ENCODE peak calls at places on chromosomes 7 and 10, in seven cellular contexts. G is H9, E is mammary epithelial cell, C is AG10803, U is foreskin fibroblast, Q is HL-60, A is right lobe of liver. X is an unnamed sample.

GRCh38 chr7:83469076-83469475 is 179.9 kb downstream of the SEMA3E start:
- DNase-seq in Q (no peak), U (peak; percentile 58), A (no peak), E (peak; percentile 57), C (peak; percentile 43), G (no peak), X (peak; percentile 73)

GRCh38 chr7:44313621-44314031 is 11.8 kb downstream of the CAMK2B start:
- DNase-seq in E (no peak), U (no peak), Q (no peak), G (no peak), C (no peak), A (peak; percentile 7), X (peak; percentile 67)

GRCh38 chr10:47024399-47025252 is 113.4 kb downstream of the PTPN20 start:
- DNase-seq in Q (peak; percentile 52), C (peak; percentile 41), U (peak; percentile 72), A (peak; percentile 68), E (peak; percentile 42), G (peak; percentile 85), X (peak; percentile 90)

GRCh38 chr7:105910172-105910571 is 33.8 kb upstream of the ATXN7L1 start:
- DNase-seq in Q (no peak), G (no peak), U (no peak), A (no peak), C (no peak), E (no peak), X (no peak)

GRCh38 chr10:102453502-102453901 is 2.2 kb upstream of the C10orf95 start:
- DNase-seq in G (no peak), U (no peak), Q (no peak), C (no peak), E (no peak), A (no peak), X (peak; percentile 60)

GRCh38 chr7:33601081-33601480 is 304.3 kb upstream of the BMPER start:
- DNase-seq in Q (no peak), E (no peak), U (no peak), G (no peak), A (no peak), C (no peak), X (no peak)

GRCh38 chr7:134450296-134451000 is 8.5 kb downstream of the AKR1B1 start:
- DNase-seq in C (no peak), Q (no peak), E (no peak), A (no peak), U (peak; percentile 75), G (no peak), X (no peak)

GRCh38 chr7:26199301-26200112 is 1.0 kb downstream of the HNRNPA2B1 start:
- DNase-seq in E (no peak), Q (peak; percentile 43), U (no peak), C (peak; percentile 36), G (no peak), A (peak; percentile 65), X (no peak)

GRCh38 chr7:127885843-127886242 is 145.4 kb downstream of the LRRC4 start:
- DNase-seq in U (peak; percentile 81), A (no peak), C (peak; percentile 84), G (no peak), Q (no peak), E (peak; percentile 8), X (peak; percentile 55)

GRCh38 chr10:124943301-124944092 is 1.6 kb downstream of the ZRANB1 start:
- DNase-seq in A (no peak), C (peak; percentile 93), G (no peak), Q (no peak), E (peak; percentile 60), U (peak; percentile 78), X (peak; percentile 8)

GRCh38 chr7:99766484-99767099 is 17.4 kb downstream of the CYP3A4 start:
- DNase-seq in C (no peak), A (no peak), Q (no peak), E (no peak), U (peak; percentile 49), G (no peak), X (no peak)

GRCh38 chr10:124603376-124604213 is 140.6 kb downstream of the FAM53B start:
- DNase-seq in G (no peak), U (no peak), C (no peak), E (no peak), A (peak; percentile 8), Q (no peak), X (peak; percentile 88)

GRCh38 chr7:41257660-41258059 is 445.2 kb downstream of the INHBA start:
- DNase-seq in C (no peak), U (no peak), A (no peak), Q (no peak), G (no peak), E (no peak), X (no peak)

GRCh38 chr7:66859794-66860645 is 61.0 kb upstream of the TMEM248 start:
- DNase-seq in Q (no peak), G (peak; percentile 46), C (no peak), E (no peak), A (no peak), U (no peak), X (no peak)

GRCh38 chr10:30918651-30919050 is 113.0 kb downstream of the ZNF438 start:
- DNase-seq in C (no peak), U (no peak), G (no peak), E (no peak), A (no peak), Q (no peak), X (no peak)

GRCh38 chr10:71729023-71729649 is 9.6 kb upstream of the C10orf105 start:
- DNase-seq in G (no peak), C (no peak), A (peak; percentile 60), U (peak; percentile 12), E (peak; percentile 68), Q (peak; percentile 93), X (no peak)

GRCh38 chr10:130567436-130567835 is 431.2 kb downstream of the GLRX3 start:
- DNase-seq in C (no peak), A (no peak), E (no peak), G (no peak), U (no peak), Q (no peak), X (no peak)

GRCh38 chr10:130571674-130572073 is 435.5 kb downstream of the GLRX3 start:
- DNase-seq in C (no peak), Q (no peak), G (no peak), U (no peak), A (no peak), E (no peak), X (peak; percentile 32)

GRCh38 chr10:130570119-130570518 is 433.9 kb downstream of the GLRX3 start:
- DNase-seq in U (no peak), A (no peak), G (no peak), C (no peak), Q (no peak), E (no peak), X (no peak)

GRCh38 chr10:130573446-130573845 is 437.3 kb downstream of the GLRX3 start:
- DNase-seq in Q (no peak), G (peak; percentile 8), E (no peak), A (no peak), C (no peak), U (no peak), X (no peak)

GRCh38 chr10:130568246-130568645 is 432.1 kb downstream of the GLRX3 start:
- DNase-seq in U (no peak), C (no peak), A (no peak), E (no peak), Q (no peak), G (no peak), X (peak; percentile 34)
- TF ChIP-seq CTCF in U (no peak), C (no peak), A (no peak), E (no peak), Q (no peak), G (no peak), X (no peak)

DNA sequence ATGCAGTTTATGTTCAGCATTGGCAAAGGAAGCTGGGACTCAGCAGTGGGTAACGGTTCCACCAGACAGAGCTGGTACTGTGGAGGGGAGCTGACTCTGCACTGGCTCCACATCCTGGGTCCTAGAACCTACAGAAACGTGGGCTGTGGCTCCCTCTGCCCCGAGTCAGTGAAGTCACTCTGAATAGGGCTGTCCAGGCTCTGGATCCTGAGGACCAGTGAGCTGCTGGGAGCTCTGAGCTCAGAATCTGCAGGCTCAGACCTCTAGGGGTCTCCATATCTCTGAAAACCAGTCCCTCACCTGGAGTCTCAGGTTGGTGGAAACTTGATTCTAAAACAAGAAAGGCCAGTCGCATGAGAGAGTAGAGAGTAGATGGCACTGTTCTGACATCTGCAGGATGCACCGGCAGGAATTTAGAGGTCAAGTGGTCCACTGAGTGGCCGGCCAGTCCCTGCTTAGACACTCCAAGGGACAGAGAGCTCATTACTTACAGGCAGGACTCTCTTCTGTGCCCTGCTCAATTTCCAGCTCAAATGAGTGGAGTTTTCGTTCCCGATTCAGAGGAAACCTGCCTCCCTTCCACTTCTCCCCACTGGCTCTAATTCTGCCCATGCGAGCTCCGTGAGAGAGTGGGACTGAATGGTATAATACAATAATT is 18.6 kb downstream of the NPFFR1 start:
- DNase-seq in Q (no peak), C (no peak), E (peak; percentile 39), G (peak; percentile 88), U (peak; percentile 19), A (no peak), X (no peak)
- TF ChIP-seq CTCF in Q (no peak), C (no peak), E (peak; percentile 44), G (peak; percentile 73), U (no peak), A (peak; percentile 17), X (no peak)

GRCh38 chr10:132576671-132577349 is 39.2 kb downstream of the INPP5A start:
- DNase-seq in C (no peak), U (no peak), A (no peak), Q (no peak), E (no peak), G (no peak), X (no peak)

GRCh38 chr10:132575320-132576201 is 38.0 kb downstream of the INPP5A start:
- DNase-seq in G (no peak), Q (peak; percentile 76), A (no peak), C (peak; percentile 47), E (no peak), U (peak; percentile 82), X (peak; percentile 97)

GRCh38 chr10:132579027-132579859 is 41.7 kb downstream of the INPP5A start:
- DNase-seq in U (no peak), Q (no peak), A (no peak), C (no peak), E (no peak), G (no peak), X (no peak)

GRCh38 chr10:132578287-132578951 is 40.8 kb downstream of the INPP5A start:
- DNase-seq in U (no peak), E (no peak), Q (no peak), C (no peak), A (no peak), G (no peak), X (no peak)

DNA sequence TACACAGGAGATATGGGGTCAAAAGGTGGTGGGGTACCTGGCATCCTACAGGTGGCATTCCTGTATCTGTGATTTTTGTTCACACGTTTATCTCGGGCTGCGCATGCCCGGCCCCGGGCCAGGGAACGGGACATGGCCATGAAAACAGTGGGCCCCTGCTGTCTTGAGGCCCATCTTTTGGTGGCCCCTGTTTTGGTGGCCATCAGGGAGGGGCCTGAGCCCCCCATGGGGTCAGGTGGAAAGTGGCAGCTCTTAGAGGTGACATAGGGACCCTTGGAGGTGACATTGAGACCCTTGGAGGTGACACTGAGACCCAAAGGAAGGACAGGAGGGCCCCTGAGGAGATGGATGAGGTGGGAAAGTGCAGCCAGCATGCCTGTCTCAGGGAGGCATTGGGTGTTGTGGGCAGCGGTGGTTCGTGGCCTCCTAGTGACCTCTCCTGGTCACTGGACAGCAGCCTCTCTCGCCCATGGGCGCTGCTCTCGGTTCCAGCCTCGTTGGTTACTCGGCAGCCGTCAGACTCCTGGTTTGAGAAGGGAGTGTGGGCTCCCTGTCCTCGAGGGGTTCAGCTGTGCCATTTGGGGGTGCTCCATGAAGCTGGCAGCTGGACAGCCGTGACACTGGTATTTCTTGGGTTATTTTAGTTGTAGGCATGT is 39.9 kb downstream of the INPP5A start:
- DNase-seq in Q (no peak), U (peak; percentile 33), G (no peak), C (no peak), A (peak; percentile 78), E (no peak), X (no peak)
- TF ChIP-seq CTCF in Q (no peak), U (no peak), G (no peak), C (peak; percentile 17), A (peak; percentile 66), E (no peak), X (peak; percentile 37)

GRCh38 chr7:22551768-22552513 is 52.0 kb upstream of the STEAP1B start:
- DNase-seq in Q (no peak), A (no peak), C (no peak), E (no peak), G (no peak), U (no peak), X (no peak)
- TF ChIP-seq CTCF in Q (no peak), A (no peak), C (no peak), E (no peak), G (no peak), U (no peak), X (no peak)